ENCODE peak calls at places on chromosomes 11 and 22, in four cellular contexts. D is left lung, I is OCI-LY7, G is AG10803. S is an unnamed sample.
A peak's percentile ranks its signal among the peaks of the same experiment; 100 is the strongest.

GRCh38 chr11:118838905-118839553 is 44.7 kb upstream of the CXCR5 start:
- DNase-seq in D (peak; percentile 8), G (peak; percentile 18), I (peak; percentile 72), S (no peak)

GRCh38 chr11:45100338-45100737 is 46.1 kb upstream of the PRDM11 start:
- DNase-seq in I (no peak), D (no peak), G (peak; percentile 44), S (peak; percentile 58)

GRCh38 chr11:122743949-122744876 is 88.7 kb downstream of the UBASH3B start:
- DNase-seq in G (peak; percentile 39), I (peak; percentile 92), D (no peak), S (no peak)

GRCh38 chr11:1484061-1484671 is 2.4 kb downstream of the MOB2 start:
- DNase-seq in I (no peak), D (peak; percentile 60), G (no peak), S (no peak)

GRCh38 chr22:22857607-22858558 is 29.7 kb upstream of the IGLL5 start:
- DNase-seq in G (no peak), D (no peak), I (peak; percentile 50), S (no peak)

GRCh38 chr11:13384837-13385417 is 78.1 kb downstream of the BTBD10 start:
- DNase-seq in G (peak; percentile 50), D (no peak), I (peak; percentile 48), S (peak; percentile 57)

GRCh38 chr11:57425565-57426438 is 1.1 kb downstream of the SLC43A3 start:
- DNase-seq in D (peak; percentile 85), G (peak; percentile 81), I (no peak), S (peak; percentile 49)

GRCh38 chr11:85845052-85845631 is 10.0 kb upstream of the CCDC83 start:
- DNase-seq in D (no peak), G (peak; percentile 23), I (no peak), S (peak; percentile 51)

GRCh38 chr22:22817468-22818201 is 70.0 kb upstream of the IGLL5 start:
- DNase-seq in I (no peak), G (no peak), D (no peak), S (no peak)

GRCh38 chr11:120513436-120514315 is 2.1 kb downstream of the GRIK4 start:
- DNase-seq in I (no peak), G (no peak), D (peak; percentile 61), S (no peak)

GRCh38 chr11:70372076-70372475 is 26.3 kb upstream of the CTTN start:
- DNase-seq in D (no peak), G (no peak), I (no peak), S (no peak)

GRCh38 chr11:134700101-134700640 is 288.1 kb upstream of the B3GAT1 start:
- DNase-seq in I (no peak), D (no peak), G (no peak), S (no peak)

GRCh38 chr11:72626637-72626936 is 47.6 kb downstream of the PDE2A start:
- DNase-seq in I (no peak), D (peak; percentile 18), G (no peak), S (no peak)

GRCh38 chr11:30370164-30370563 is 47.3 kb downstream of the ARL14EP start:
- DNase-seq in D (no peak), I (no peak), G (no peak), S (no peak)

GRCh38 chr11:45073575-45074225 is 72.7 kb upstream of the PRDM11 start:
- DNase-seq in I (peak; percentile 86), G (no peak), D (no peak), S (no peak)

GRCh38 chr11:21909145-21909544 is 283.7 kb upstream of the ANO5 start:
- DNase-seq in D (no peak), G (no peak), I (no peak), S (no peak)

GRCh38 chr11:86440305-86440716 is 65.6 kb downstream of the CCDC81 start:
- DNase-seq in G (peak; percentile 79), I (no peak), D (no peak), S (peak; percentile 92)

GRCh38 chr11:14908214-14908880 is 16.3 kb upstream of the CYP2R1 start:
- DNase-seq in I (peak; percentile 56), G (peak; percentile 66), D (no peak), S (peak; percentile 47)

GRCh38 chr11:46393231-46393616 is 1.6 kb upstream of the CHRM4 start:
- DNase-seq in I (no peak), G (no peak), D (no peak), S (no peak)

GRCh38 chr11:74672956-74673895 is 58.0 kb downstream of the CHRDL2 start:
- DNase-seq in D (no peak), G (peak; percentile 98), I (no peak), S (peak; percentile 99)

GRCh38 chr11:117961896-117962295 is 24.3 kb upstream of the IL10RA start:
- DNase-seq in G (no peak), I (no peak), D (no peak), S (no peak)

GRCh38 chr11:61052182-61052972 is 49.9 kb upstream of the CD5 start:
- DNase-seq in G (no peak), D (no peak), I (no peak), S (no peak)

GRCh38 chr11:12642040-12642439 is 32.2 kb upstream of the TEAD1 start:
- DNase-seq in G (peak; percentile 24), I (no peak), D (no peak), S (peak; percentile 57)

GRCh38 chr11:1208361-1209261 is 14.3 kb upstream of the MUC5B start:
- DNase-seq in I (no peak), G (no peak), D (peak; percentile 78), S (no peak)

GRCh38 chr11:43214471-43214870 is 97.3 kb upstream of the API5 start:
- DNase-seq in G (no peak), D (no peak), I (no peak), S (no peak)

GRCh38 chr11:84022221-84022620 is 736.1 kb upstream of the CCDC90B start:
- DNase-seq in D (no peak), G (no peak), I (no peak), S (no peak)

GRCh38 chr22:24555496-24556253 is at the start of gene SNRPD3:
- DNase-seq in G (peak; percentile 90), D (peak; percentile 97), I (peak; percentile 93), S (peak; percentile 92)

GRCh38 chr22:24555160-24555495 is 190 bp upstream of the GUCD1 start:
- DNase-seq in I (peak; percentile 99), G (peak; percentile 98), D (peak; percentile 100), S (peak; percentile 97)

GRCh38 chr22:24563246-24563645 is 7.4 kb downstream of the SNRPD3 start:
- DNase-seq in D (no peak), G (no peak), I (no peak), S (no peak)

GRCh38 chr22:24554316-24555159 is at the start of gene GUCD1:
- DNase-seq in I (peak; percentile 50), G (peak; percentile 37), D (no peak), S (peak; percentile 47)

GRCh38 chr22:24559471-24559870 is 3.7 kb downstream of the SNRPD3 start:
- DNase-seq in D (no peak), G (no peak), I (peak; percentile 56), S (no peak)
- TF ChIP-seq CTCF in D (no peak), G (no peak), I (no peak), S (no peak)

DNA sequence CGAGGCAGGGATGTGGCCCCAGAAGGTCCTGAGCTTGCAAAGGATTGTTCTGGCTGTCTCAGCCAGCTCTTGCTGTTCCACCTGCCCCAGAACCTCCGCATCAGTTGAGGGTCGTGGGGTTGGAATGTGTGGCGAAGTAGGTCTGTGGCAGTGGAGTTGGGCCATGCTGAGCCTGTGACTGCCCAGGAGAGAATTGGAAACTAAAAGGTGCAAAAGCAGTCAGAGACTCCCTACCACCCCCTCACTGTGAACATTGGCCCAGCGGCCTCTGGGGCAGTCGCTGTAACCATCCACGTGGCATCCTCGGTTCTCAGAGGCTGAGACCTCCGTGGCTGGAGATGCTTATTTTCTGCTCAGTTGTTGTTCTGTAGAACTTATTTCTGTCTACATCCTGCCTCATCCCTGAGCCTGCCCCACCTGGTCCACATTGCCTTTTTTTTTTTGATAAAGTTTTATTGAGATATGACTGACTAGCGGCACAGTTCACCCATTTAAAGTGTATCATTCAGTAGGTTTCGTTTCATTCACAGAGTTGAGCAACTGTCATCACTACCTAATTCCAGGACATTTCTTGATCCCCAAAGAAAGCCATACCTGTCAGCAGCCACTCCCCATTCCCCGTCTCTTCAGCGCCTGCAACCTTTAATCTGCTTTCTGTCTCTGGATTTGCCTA is 22.3 kb upstream of the DGCR8 start:
- DNase-seq in G (no peak), I (no peak), D (no peak), S (no peak)
- H3K4me3 ChIP-seq in G (no peak overlapping the region), I (no peak overlapping the region), D (no peak overlapping the region), S (no peak overlapping the region)

GRCh38 chr11:64343740-64344133 is 3.7 kb downstream of the CCDC88B start:
- DNase-seq in G (no peak), D (peak; percentile 80), I (no peak), S (no peak)
- TF ChIP-seq CTCF in G (peak; percentile 9), D (peak; percentile 25), I (peak; percentile 49), S (peak; percentile 31)

DNA sequence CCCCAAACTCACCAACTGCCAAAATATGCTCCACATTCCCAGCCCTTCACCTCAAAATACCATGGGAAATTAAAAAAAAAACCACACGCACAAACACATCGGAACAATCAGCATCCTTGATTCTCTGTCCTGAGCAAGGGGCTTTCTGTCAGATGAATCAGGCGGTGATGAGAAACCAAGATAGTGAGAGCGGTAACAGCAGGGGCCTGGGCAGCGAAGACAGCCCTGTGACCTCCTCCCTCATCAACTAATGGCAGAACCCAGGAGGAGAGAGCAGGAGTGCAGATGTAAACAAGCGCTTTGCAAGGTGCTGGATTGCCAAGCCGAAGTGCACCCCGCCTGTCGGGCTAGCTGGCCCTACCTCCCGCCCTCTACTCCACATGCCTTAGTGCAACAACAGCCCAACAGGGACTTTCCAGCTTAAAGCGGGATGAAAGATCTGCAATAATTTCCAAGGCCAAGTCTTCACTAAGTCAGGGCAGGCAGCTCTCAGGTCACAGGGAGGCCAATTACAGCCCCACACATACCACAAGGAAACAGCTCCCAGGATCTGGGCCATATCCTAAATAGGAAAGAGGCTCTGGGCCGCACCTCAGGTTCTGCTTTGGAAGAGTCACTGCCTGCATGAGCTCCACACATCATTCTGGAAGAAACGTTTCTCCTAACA is 72.2 kb upstream of the BID start:
- DNase-seq in G (peak; percentile 72), I (no peak), D (peak; percentile 42), S (peak; percentile 19)
- H3K4me3 ChIP-seq in G (peak overlapping the region; percentile 22), I (no peak overlapping the region), D (no peak overlapping the region), S (no peak overlapping the region)